ENCODE peak calls at places on chromosomes 13 and 19, in six cellular contexts. One of them, this sample, is unnamed. For H3K4me1, the result is how much of the 10 kb centered on the place peaks cover.

GRCh38 chr13:30744056-30744684 is 8.8 kb downstream of the ALOX5AP start:
- DNase-seq in GM23248: peak
- DNase-seq in MM.1S: peak
- DNase-seq in fibroblast of lung: peak
- DNase-seq in neuronal stem cell: no peak
- DNase-seq in HCT116: peak
- DNase-seq in this sample: peak

GRCh38 chr19:1632462-1633268 is 19.8 kb downstream of the TCF3 start:
- DNase-seq in GM23248: no peak
- DNase-seq in MM.1S: no peak
- DNase-seq in fibroblast of lung: no peak
- DNase-seq in neuronal stem cell: no peak
- DNase-seq in HCT116: no peak
- DNase-seq in this sample: no peak

GRCh38 chr13:32116210-32116609 is 84.6 kb downstream of the FRY start:
- DNase-seq in GM23248: no peak
- DNase-seq in MM.1S: no peak
- DNase-seq in fibroblast of lung: no peak
- DNase-seq in neuronal stem cell: no peak
- DNase-seq in HCT116: no peak
- DNase-seq in this sample: no peak

GRCh38 chr13:84137292-84137691 is 255.0 kb upstream of the SLITRK1 start:
- DNase-seq in GM23248: no peak
- DNase-seq in MM.1S: peak
- DNase-seq in fibroblast of lung: no peak
- DNase-seq in neuronal stem cell: no peak
- DNase-seq in HCT116: no peak
- DNase-seq in this sample: no peak

GRCh38 chr13:59691501-59692066 is 472.1 kb downstream of the DIAPH3 start:
- DNase-seq in GM23248: peak
- DNase-seq in MM.1S: no peak
- DNase-seq in fibroblast of lung: peak
- DNase-seq in neuronal stem cell: no peak
- DNase-seq in HCT116: no peak
- DNase-seq in this sample: no peak

GRCh38 chr19:35717665-35718344 is at the start of gene KMT2B:
- DNase-seq in GM23248: no peak
- DNase-seq in MM.1S: no peak
- DNase-seq in fibroblast of lung: no peak
- DNase-seq in neuronal stem cell: no peak
- DNase-seq in HCT116: no peak
- DNase-seq in this sample: no peak

GRCh38 chr19:13011653-13012389 is 16.5 kb downstream of the NFIX start:
- DNase-seq in GM23248: peak
- DNase-seq in MM.1S: no peak
- DNase-seq in fibroblast of lung: no peak
- DNase-seq in neuronal stem cell: no peak
- DNase-seq in HCT116: no peak
- DNase-seq in this sample: no peak

GRCh38 chr19:10624585-10624984 is 768 bp upstream of the SLC44A2 start:
- DNase-seq in GM23248: no peak
- DNase-seq in MM.1S: no peak
- DNase-seq in fibroblast of lung: no peak
- DNase-seq in neuronal stem cell: no peak
- DNase-seq in HCT116: no peak
- DNase-seq in this sample: no peak

GRCh38 chr19:18906605-18907519 is 10.9 kb upstream of the CERS1 start:
- DNase-seq in GM23248: no peak
- DNase-seq in MM.1S: no peak
- DNase-seq in fibroblast of lung: no peak
- DNase-seq in neuronal stem cell: no peak
- DNase-seq in HCT116: no peak
- DNase-seq in this sample: no peak

GRCh38 chr13:47004022-47004421 is 107.2 kb upstream of the HTR2A start:
- DNase-seq in GM23248: no peak
- DNase-seq in MM.1S: no peak
- DNase-seq in fibroblast of lung: no peak
- DNase-seq in neuronal stem cell: no peak
- DNase-seq in HCT116: no peak
- DNase-seq in this sample: no peak

DNA sequence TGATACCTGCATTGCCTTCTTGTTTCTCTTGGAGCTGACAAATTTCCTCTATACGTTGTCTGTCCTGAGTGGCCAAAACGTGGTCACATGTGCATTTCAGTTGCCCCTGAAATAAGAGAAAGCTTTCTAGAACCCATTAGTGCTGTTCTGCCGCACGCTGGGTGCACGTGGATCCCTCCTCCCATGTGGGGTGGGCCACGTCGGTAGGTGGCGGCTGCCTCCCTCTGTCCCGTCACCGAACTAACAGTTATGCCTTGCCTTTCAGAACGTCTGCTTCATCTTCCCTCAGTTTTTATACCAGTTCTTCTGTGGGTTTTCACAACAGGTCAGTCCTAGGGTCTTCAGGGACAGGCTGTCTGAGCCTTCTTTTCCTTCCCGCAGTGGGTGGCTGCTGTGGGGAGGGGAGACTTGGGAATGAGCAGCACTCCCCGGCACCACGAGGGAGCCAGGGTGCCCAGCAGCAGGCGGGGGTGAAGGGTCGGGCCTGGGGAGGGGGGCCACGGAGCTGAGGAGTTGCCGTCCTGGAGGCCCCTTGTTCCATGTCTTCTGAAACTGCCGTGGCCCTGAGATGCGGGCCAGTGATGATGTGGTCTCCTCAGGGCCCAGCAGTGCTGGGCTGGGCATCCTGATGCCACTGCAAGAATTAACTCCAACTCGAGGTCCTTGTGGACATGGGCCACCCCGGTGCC is 109.7 kb upstream of the MCF2L start:
- DNase-seq in GM23248: no peak
- DNase-seq in MM.1S: no peak
- DNase-seq in fibroblast of lung: no peak
- DNase-seq in neuronal stem cell: no peak
- DNase-seq in HCT116: no peak
- DNase-seq in this sample: no peak
- H3K9ac ChIP-seq in GM23248: no peak
- H3K9ac ChIP-seq in MM.1S: no peak
- H3K9ac ChIP-seq in fibroblast of lung: no peak
- H3K9ac ChIP-seq in neuronal stem cell: no peak
- H3K9ac ChIP-seq in HCT116: no peak
- H3K9ac ChIP-seq in this sample: no peak

DNA sequence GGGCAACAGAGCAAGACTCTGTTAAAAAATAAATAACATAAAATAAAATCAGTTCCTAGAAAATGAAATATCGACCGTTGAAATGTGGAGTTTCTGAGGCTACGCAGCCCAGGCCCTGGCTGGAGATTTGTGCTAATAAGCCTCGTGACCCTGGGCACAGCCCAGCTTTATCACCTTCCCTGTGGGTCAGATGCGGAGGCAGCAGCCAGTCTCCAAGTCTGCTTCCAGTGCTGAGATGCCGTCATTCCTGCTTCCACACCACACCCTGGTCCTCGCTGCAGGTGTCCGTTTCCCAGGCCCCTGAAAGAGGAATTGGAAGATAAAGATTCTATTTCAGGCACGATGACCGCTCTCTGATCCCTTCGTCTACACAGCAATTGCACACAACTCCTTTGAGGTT is 48.4 kb upstream of the ATP11A start:
- DNase-seq in GM23248: no peak
- DNase-seq in MM.1S: no peak
- DNase-seq in fibroblast of lung: no peak
- DNase-seq in neuronal stem cell: no peak
- DNase-seq in HCT116: no peak
- DNase-seq in this sample: no peak
- H3K4me2 ChIP-seq in GM23248: no peak
- H3K4me2 ChIP-seq in MM.1S: no peak
- H3K4me2 ChIP-seq in fibroblast of lung: no peak
- H3K4me2 ChIP-seq in neuronal stem cell: no peak
- H3K4me2 ChIP-seq in HCT116: no peak
- H3K4me2 ChIP-seq in this sample: no peak

DNA sequence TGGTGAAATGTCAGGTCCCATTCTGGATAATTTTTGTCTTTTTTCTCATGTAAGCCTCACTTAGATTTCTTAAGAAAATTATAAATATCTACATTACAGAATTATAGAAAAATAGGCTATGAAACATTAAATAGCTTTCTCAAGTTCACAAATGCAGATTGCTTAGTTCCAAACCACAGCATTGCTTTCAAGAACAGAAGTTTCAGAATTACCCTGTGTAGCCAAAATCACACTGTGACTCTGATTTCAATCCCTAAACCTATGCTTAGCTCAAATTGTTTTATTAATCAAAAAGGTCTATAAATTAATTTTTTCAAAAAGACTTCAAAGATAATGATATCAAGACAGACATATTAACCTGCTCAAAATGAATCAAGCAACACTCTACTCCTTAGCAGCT is 881.2 kb upstream of the PCDH20 start:
- DNase-seq in GM23248: no peak
- DNase-seq in MM.1S: no peak
- DNase-seq in fibroblast of lung: no peak
- DNase-seq in neuronal stem cell: no peak
- DNase-seq in HCT116: no peak
- DNase-seq in this sample: no peak
- H3K4me1 ChIP-seq in GM23248: under half
- H3K4me1 ChIP-seq in MM.1S: under half
- H3K4me1 ChIP-seq in fibroblast of lung: under half
- H3K4me1 ChIP-seq in neuronal stem cell: under half
- H3K4me1 ChIP-seq in HCT116: under half
- H3K4me1 ChIP-seq in this sample: under half

DNA sequence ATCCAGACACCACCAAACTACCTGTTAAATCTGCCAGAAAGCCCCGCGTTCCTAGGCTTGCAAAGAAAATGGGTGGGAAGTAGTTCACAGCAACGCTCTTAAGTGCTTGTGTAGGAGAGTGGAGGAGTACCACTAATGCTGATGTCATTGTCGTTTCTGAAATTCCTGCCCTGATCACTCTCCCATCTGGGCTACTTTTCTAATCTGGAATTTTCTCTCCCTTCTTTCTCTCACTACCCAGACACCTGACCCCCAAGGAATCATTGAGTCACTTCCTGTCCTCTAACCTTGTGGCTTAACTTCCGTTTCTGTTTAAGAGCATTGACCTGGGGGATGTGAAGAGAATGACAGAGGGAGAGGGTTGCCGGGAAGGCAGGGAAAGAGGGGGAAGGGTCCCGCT is 98.7 kb downstream of the STARD13 start:
- DNase-seq in GM23248: peak
- DNase-seq in MM.1S: no peak
- DNase-seq in fibroblast of lung: no peak
- DNase-seq in neuronal stem cell: no peak
- DNase-seq in HCT116: no peak
- DNase-seq in this sample: no peak
- H3K9ac ChIP-seq in GM23248: no peak
- H3K9ac ChIP-seq in MM.1S: no peak
- H3K9ac ChIP-seq in fibroblast of lung: no peak
- H3K9ac ChIP-seq in neuronal stem cell: no peak
- H3K9ac ChIP-seq in HCT116: no peak
- H3K9ac ChIP-seq in this sample: no peak

GRCh38 chr13:38686635-38687245 is at the start of gene FREM2:
- DNase-seq in GM23248: peak
- DNase-seq in MM.1S: peak
- DNase-seq in fibroblast of lung: peak
- DNase-seq in neuronal stem cell: peak
- DNase-seq in HCT116: no peak
- DNase-seq in this sample: no peak
- H3K4me2 ChIP-seq in GM23248: peak
- H3K4me2 ChIP-seq in MM.1S: peak
- H3K4me2 ChIP-seq in fibroblast of lung: peak
- H3K4me2 ChIP-seq in neuronal stem cell: peak
- H3K4me2 ChIP-seq in HCT116: no peak
- H3K4me2 ChIP-seq in this sample: no peak

GRCh38 chr19:41320568-41320967 is 10.6 kb downstream of the CCDC97 start:
- DNase-seq in GM23248: no peak
- DNase-seq in MM.1S: no peak
- DNase-seq in fibroblast of lung: no peak
- DNase-seq in neuronal stem cell: no peak
- DNase-seq in HCT116: no peak
- DNase-seq in this sample: no peak

GRCh38 chr19:41320185-41320518 is 10.2 kb downstream of the CCDC97 start:
- DNase-seq in GM23248: no peak
- DNase-seq in MM.1S: no peak
- DNase-seq in fibroblast of lung: no peak
- DNase-seq in neuronal stem cell: no peak
- DNase-seq in HCT116: no peak
- DNase-seq in this sample: no peak

GRCh38 chr19:41321600-41322270 is 11.8 kb downstream of the CCDC97 start:
- DNase-seq in GM23248: peak
- DNase-seq in MM.1S: no peak
- DNase-seq in fibroblast of lung: peak
- DNase-seq in neuronal stem cell: peak
- DNase-seq in HCT116: no peak
- DNase-seq in this sample: peak

GRCh38 chr19:41322451-41322850 is 12.5 kb downstream of the CCDC97 start:
- DNase-seq in GM23248: no peak
- DNase-seq in MM.1S: no peak
- DNase-seq in fibroblast of lung: no peak
- DNase-seq in neuronal stem cell: no peak
- DNase-seq in HCT116: no peak
- DNase-seq in this sample: no peak

DNA sequence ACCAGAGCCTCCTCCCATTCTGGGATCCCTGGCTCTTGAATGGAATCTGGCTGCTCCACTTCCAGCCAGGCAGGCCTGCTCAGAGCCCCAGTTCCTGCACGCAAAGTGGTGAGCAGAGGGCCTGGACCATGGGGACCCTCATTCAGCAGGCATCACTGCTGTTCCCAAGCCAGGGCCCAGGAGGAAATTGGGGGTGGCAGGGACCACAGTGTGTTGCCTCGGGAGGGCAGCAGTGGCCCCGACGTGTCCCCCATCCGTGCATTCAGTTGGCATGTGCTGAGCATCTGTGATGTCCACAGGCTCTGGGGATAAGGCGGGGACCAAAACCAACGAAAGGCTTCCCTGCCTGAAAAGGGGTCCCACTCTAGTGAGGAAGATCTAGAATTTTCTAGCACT is 11.2 kb downstream of the CCDC97 start:
- DNase-seq in GM23248: no peak
- DNase-seq in MM.1S: no peak
- DNase-seq in fibroblast of lung: no peak
- DNase-seq in neuronal stem cell: no peak
- DNase-seq in HCT116: no peak
- DNase-seq in this sample: no peak
- H3K4me1 ChIP-seq in GM23248: under half
- H3K4me1 ChIP-seq in MM.1S: under half
- H3K4me1 ChIP-seq in fibroblast of lung: under half
- H3K4me1 ChIP-seq in neuronal stem cell: under half
- H3K4me1 ChIP-seq in HCT116: under half
- H3K4me1 ChIP-seq in this sample: under half

DNA sequence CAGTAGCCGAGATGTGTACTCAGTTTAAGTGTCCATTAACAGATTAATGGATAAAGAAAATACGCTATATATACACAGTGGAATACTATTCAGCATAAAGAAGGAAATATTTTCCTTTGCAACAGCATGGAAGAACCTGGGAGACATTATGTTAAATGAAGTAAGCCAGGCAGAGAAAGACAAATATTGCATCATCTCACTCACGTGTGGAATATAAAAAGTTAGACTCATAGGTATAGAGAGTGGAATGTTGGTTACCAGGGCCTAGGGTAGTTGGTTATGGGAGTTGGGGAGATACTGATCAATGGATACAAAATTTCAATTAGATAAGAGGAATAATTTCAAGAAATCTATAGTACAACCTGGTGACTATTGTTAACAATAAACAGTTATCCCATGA is 210.1 kb downstream of the MAB21L1 start:
- DNase-seq in GM23248: no peak
- DNase-seq in MM.1S: no peak
- DNase-seq in fibroblast of lung: no peak
- DNase-seq in neuronal stem cell: no peak
- DNase-seq in HCT116: no peak
- DNase-seq in this sample: no peak
- H3K9ac ChIP-seq in GM23248: no peak
- H3K9ac ChIP-seq in MM.1S: no peak
- H3K9ac ChIP-seq in fibroblast of lung: no peak
- H3K9ac ChIP-seq in neuronal stem cell: no peak
- H3K9ac ChIP-seq in HCT116: no peak
- H3K9ac ChIP-seq in this sample: no peak

This sample was measured in Karpas-422.